ENCODE peak calls at places on chromosomes 6 and 20, in seven cellular contexts. One of them, this sample, is unnamed.

GRCh38 chr6:153511896-153512496 is 380.9 kb upstream of the RGS17 start:
- DNase-seq in upper lobe of left lung: no peak
- DNase-seq in lower lobe of right lung: no peak
- DNase-seq in aorta: no peak
- DNase-seq in HCT116: peak
- DNase-seq in uterus: no peak
- DNase-seq in CD8-positive, alpha-beta T cell: no peak
- DNase-seq in this sample: no peak

GRCh38 chr6:105431226-105431625 is 28.3 kb upstream of the PREP start:
- DNase-seq in upper lobe of left lung: no peak
- DNase-seq in lower lobe of right lung: no peak
- DNase-seq in aorta: no peak
- DNase-seq in HCT116: peak
- DNase-seq in uterus: no peak
- DNase-seq in CD8-positive, alpha-beta T cell: no peak
- DNase-seq in this sample: no peak

GRCh38 chr20:12728782-12729181 is 280.0 kb upstream of the SPTLC3 start:
- DNase-seq in upper lobe of left lung: no peak
- DNase-seq in lower lobe of right lung: no peak
- DNase-seq in aorta: no peak
- DNase-seq in HCT116: no peak
- DNase-seq in uterus: no peak
- DNase-seq in CD8-positive, alpha-beta T cell: no peak
- DNase-seq in this sample: no peak

GRCh38 chr6:64872633-64873032 is 834.4 kb downstream of the EYS start:
- DNase-seq in upper lobe of left lung: no peak
- DNase-seq in lower lobe of right lung: no peak
- DNase-seq in aorta: no peak
- DNase-seq in HCT116: no peak
- DNase-seq in uterus: no peak
- DNase-seq in CD8-positive, alpha-beta T cell: no peak
- DNase-seq in this sample: no peak

GRCh38 chr20:43916073-43916874 is 1.6 kb downstream of the TOX2 start:
- DNase-seq in upper lobe of left lung: no peak
- DNase-seq in lower lobe of right lung: no peak
- DNase-seq in aorta: peak
- DNase-seq in HCT116: no peak
- DNase-seq in uterus: no peak
- DNase-seq in CD8-positive, alpha-beta T cell: no peak
- DNase-seq in this sample: no peak

GRCh38 chr6:62371840-62372239 is 85.8 kb upstream of the KHDRBS2 start:
- DNase-seq in upper lobe of left lung: no peak
- DNase-seq in lower lobe of right lung: no peak
- DNase-seq in aorta: no peak
- DNase-seq in HCT116: no peak
- DNase-seq in uterus: no peak
- DNase-seq in CD8-positive, alpha-beta T cell: no peak
- DNase-seq in this sample: no peak

GRCh38 chr6:53986165-53986720 is 125.0 kb upstream of the MLIP start:
- DNase-seq in upper lobe of left lung: no peak
- DNase-seq in lower lobe of right lung: no peak
- DNase-seq in aorta: no peak
- DNase-seq in HCT116: peak
- DNase-seq in uterus: no peak
- DNase-seq in CD8-positive, alpha-beta T cell: no peak
- DNase-seq in this sample: no peak

GRCh38 chr20:49446080-49446479 is 36.4 kb downstream of the KCNB1 start:
- DNase-seq in upper lobe of left lung: no peak
- DNase-seq in lower lobe of right lung: no peak
- DNase-seq in aorta: no peak
- DNase-seq in HCT116: no peak
- DNase-seq in uterus: no peak
- DNase-seq in CD8-positive, alpha-beta T cell: no peak
- DNase-seq in this sample: no peak

GRCh38 chr20:11582073-11582472 is 335.6 kb upstream of the BTBD3 start:
- DNase-seq in upper lobe of left lung: no peak
- DNase-seq in lower lobe of right lung: no peak
- DNase-seq in aorta: no peak
- DNase-seq in HCT116: no peak
- DNase-seq in uterus: no peak
- DNase-seq in CD8-positive, alpha-beta T cell: no peak
- DNase-seq in this sample: no peak

GRCh38 chr6:169266746-169267629 is 13.3 kb upstream of the THBS2 start:
- DNase-seq in upper lobe of left lung: no peak
- DNase-seq in lower lobe of right lung: no peak
- DNase-seq in aorta: peak
- DNase-seq in HCT116: no peak
- DNase-seq in uterus: no peak
- DNase-seq in CD8-positive, alpha-beta T cell: no peak
- DNase-seq in this sample: no peak

GRCh38 chr6:53850527-53850926 is 55.7 kb downstream of the LRRC1 start:
- DNase-seq in upper lobe of left lung: no peak
- DNase-seq in lower lobe of right lung: no peak
- DNase-seq in aorta: no peak
- DNase-seq in HCT116: no peak
- DNase-seq in uterus: no peak
- DNase-seq in CD8-positive, alpha-beta T cell: no peak
- DNase-seq in this sample: no peak

GRCh38 chr6:155077331-155077730 is 82.2 kb downstream of the TIAM2 start:
- DNase-seq in upper lobe of left lung: no peak
- DNase-seq in lower lobe of right lung: no peak
- DNase-seq in aorta: no peak
- DNase-seq in HCT116: no peak
- DNase-seq in uterus: peak
- DNase-seq in CD8-positive, alpha-beta T cell: no peak
- DNase-seq in this sample: no peak

GRCh38 chr20:40506567-40506966 is 182.5 kb downstream of the MAFB start:
- DNase-seq in upper lobe of left lung: peak
- DNase-seq in lower lobe of right lung: peak
- DNase-seq in aorta: peak
- DNase-seq in HCT116: peak
- DNase-seq in uterus: peak
- DNase-seq in CD8-positive, alpha-beta T cell: no peak
- DNase-seq in this sample: peak

GRCh38 chr6:154478691-154479090 is 31.8 kb downstream of the CNKSR3 start:
- DNase-seq in upper lobe of left lung: no peak
- DNase-seq in lower lobe of right lung: no peak
- DNase-seq in aorta: no peak
- DNase-seq in HCT116: no peak
- DNase-seq in uterus: no peak
- DNase-seq in CD8-positive, alpha-beta T cell: no peak
- DNase-seq in this sample: no peak

GRCh38 chr6:105649192-105649591 is 246.3 kb upstream of the PREP start:
- DNase-seq in upper lobe of left lung: no peak
- DNase-seq in lower lobe of right lung: no peak
- DNase-seq in aorta: no peak
- DNase-seq in HCT116: no peak
- DNase-seq in uterus: no peak
- DNase-seq in CD8-positive, alpha-beta T cell: no peak
- DNase-seq in this sample: no peak

GRCh38 chr6:88785478-88785877 is 177.9 kb downstream of the RNGTT start:
- DNase-seq in upper lobe of left lung: no peak
- DNase-seq in lower lobe of right lung: no peak
- DNase-seq in aorta: no peak
- DNase-seq in HCT116: no peak
- DNase-seq in uterus: no peak
- DNase-seq in CD8-positive, alpha-beta T cell: no peak
- DNase-seq in this sample: no peak

GRCh38 chr6:32976334-32977069 is 8.1 kb downstream of the BRD2 start:
- DNase-seq in upper lobe of left lung: no peak
- DNase-seq in lower lobe of right lung: no peak
- DNase-seq in aorta: no peak
- DNase-seq in HCT116: no peak
- DNase-seq in uterus: no peak
- DNase-seq in CD8-positive, alpha-beta T cell: no peak
- DNase-seq in this sample: no peak
- H3K27ac ChIP-seq in upper lobe of left lung: no peak
- H3K27ac ChIP-seq in lower lobe of right lung: no peak
- H3K27ac ChIP-seq in aorta: no peak
- H3K27ac ChIP-seq in HCT116: no peak
- H3K27ac ChIP-seq in uterus: no peak
- H3K27ac ChIP-seq in CD8-positive, alpha-beta T cell: no peak
- H3K27ac ChIP-seq in this sample: no peak

GRCh38 chr20:62553136-62553837 is 77.5 kb upstream of the GATA5 start:
- DNase-seq in upper lobe of left lung: no peak
- DNase-seq in lower lobe of right lung: no peak
- DNase-seq in aorta: no peak
- DNase-seq in HCT116: no peak
- DNase-seq in uterus: no peak
- DNase-seq in CD8-positive, alpha-beta T cell: no peak
- DNase-seq in this sample: no peak
- H3K27ac ChIP-seq in upper lobe of left lung: no peak
- H3K27ac ChIP-seq in lower lobe of right lung: no peak
- H3K27ac ChIP-seq in aorta: no peak
- H3K27ac ChIP-seq in HCT116: no peak
- H3K27ac ChIP-seq in uterus: no peak
- H3K27ac ChIP-seq in CD8-positive, alpha-beta T cell: no peak
- H3K27ac ChIP-seq in this sample: no peak

GRCh38 chr6:110214338-110214737 is 34.1 kb downstream of the CDC40 start:
- DNase-seq in upper lobe of left lung: no peak
- DNase-seq in lower lobe of right lung: no peak
- DNase-seq in aorta: no peak
- DNase-seq in HCT116: no peak
- DNase-seq in uterus: no peak
- DNase-seq in CD8-positive, alpha-beta T cell: no peak
- DNase-seq in this sample: no peak

GRCh38 chr6:110216140-110216539 is 35.9 kb downstream of the CDC40 start:
- DNase-seq in upper lobe of left lung: no peak
- DNase-seq in lower lobe of right lung: no peak
- DNase-seq in aorta: no peak
- DNase-seq in HCT116: no peak
- DNase-seq in uterus: no peak
- DNase-seq in CD8-positive, alpha-beta T cell: no peak
- DNase-seq in this sample: no peak

GRCh38 chr6:110221738-110222137 is 41.5 kb downstream of the CDC40 start:
- DNase-seq in upper lobe of left lung: no peak
- DNase-seq in lower lobe of right lung: no peak
- DNase-seq in aorta: no peak
- DNase-seq in HCT116: no peak
- DNase-seq in uterus: no peak
- DNase-seq in CD8-positive, alpha-beta T cell: no peak
- DNase-seq in this sample: no peak

DNA sequence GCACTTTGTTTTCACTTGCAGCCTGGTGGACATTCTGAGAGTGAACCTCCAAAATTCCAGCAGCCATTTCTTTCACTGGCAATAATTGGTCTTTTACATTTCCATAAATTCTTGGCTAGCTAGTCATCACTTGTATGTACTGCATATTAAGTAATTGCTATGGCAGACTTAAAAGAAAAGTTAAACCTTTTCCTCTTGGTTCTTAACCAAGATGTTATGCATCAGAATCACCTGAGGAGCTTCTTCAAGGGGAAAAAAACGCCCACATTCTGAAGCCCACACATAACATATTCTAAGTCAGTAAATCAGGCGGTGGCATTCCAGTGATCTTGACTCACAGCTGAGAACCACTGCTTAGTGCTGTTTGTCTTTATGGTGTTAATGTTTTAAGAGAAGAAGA is 37.0 kb downstream of the CDC40 start:
- DNase-seq in upper lobe of left lung: no peak
- DNase-seq in lower lobe of right lung: no peak
- DNase-seq in aorta: no peak
- DNase-seq in HCT116: no peak
- DNase-seq in uterus: no peak
- DNase-seq in CD8-positive, alpha-beta T cell: no peak
- DNase-seq in this sample: no peak
- H3K27ac ChIP-seq in upper lobe of left lung: no peak
- H3K27ac ChIP-seq in lower lobe of right lung: no peak
- H3K27ac ChIP-seq in aorta: no peak
- H3K27ac ChIP-seq in HCT116: no peak
- H3K27ac ChIP-seq in uterus: no peak
- H3K27ac ChIP-seq in CD8-positive, alpha-beta T cell: no peak
- H3K27ac ChIP-seq in this sample: no peak

GRCh38 chr6:82775361-82775760 is 290.3 kb downstream of the UBE3D start:
- DNase-seq in upper lobe of left lung: no peak
- DNase-seq in lower lobe of right lung: no peak
- DNase-seq in aorta: no peak
- DNase-seq in HCT116: no peak
- DNase-seq in uterus: no peak
- DNase-seq in CD8-positive, alpha-beta T cell: no peak
- DNase-seq in this sample: no peak
- H3K27ac ChIP-seq in upper lobe of left lung: no peak
- H3K27ac ChIP-seq in lower lobe of right lung: no peak
- H3K27ac ChIP-seq in aorta: no peak
- H3K27ac ChIP-seq in HCT116: no peak
- H3K27ac ChIP-seq in uterus: no peak
- H3K27ac ChIP-seq in CD8-positive, alpha-beta T cell: no peak
- H3K27ac ChIP-seq in this sample: no peak

This sample was measured in upper lobe of right lung.